ENCODE peak calls at places on chromosomes 7 and 10, in six cellular contexts. One of them, this sample, is unnamed.

GRCh38 chr10:125004571-125005311 is 62.8 kb downstream of the ZRANB1 start:
- DNase-seq in K562: no peak
- DNase-seq in endothelial cell of umbilical vein: no peak
- DNase-seq in A549: no peak
- DNase-seq in GM12878: no peak
- DNase-seq in HepG2: no peak
- DNase-seq in this sample: no peak

GRCh38 chr10:128018236-128018635 is 108.0 kb downstream of the MKI67 start:
- DNase-seq in K562: no peak
- DNase-seq in endothelial cell of umbilical vein: peak
- DNase-seq in A549: no peak
- DNase-seq in GM12878: no peak
- DNase-seq in HepG2: no peak
- DNase-seq in this sample: no peak

GRCh38 chr10:43461950-43462349 is 25.0 kb downstream of the ZNF487 start:
- DNase-seq in K562: peak
- DNase-seq in endothelial cell of umbilical vein: peak
- DNase-seq in A549: peak
- DNase-seq in GM12878: no peak
- DNase-seq in HepG2: peak
- DNase-seq in this sample: peak

GRCh38 chr10:132962623-132963429 is 20.5 kb upstream of the CFAP46 start:
- DNase-seq in K562: no peak
- DNase-seq in endothelial cell of umbilical vein: no peak
- DNase-seq in A549: no peak
- DNase-seq in GM12878: no peak
- DNase-seq in HepG2: no peak
- DNase-seq in this sample: no peak

GRCh38 chr7:26549281-26549943 is 257.8 kb downstream of the SNX10 start:
- DNase-seq in K562: no peak
- DNase-seq in endothelial cell of umbilical vein: peak
- DNase-seq in A549: no peak
- DNase-seq in GM12878: no peak
- DNase-seq in HepG2: no peak
- DNase-seq in this sample: peak

GRCh38 chr7:97024209-97025129 is at the start of gene DLX5:
- DNase-seq in K562: no peak
- DNase-seq in endothelial cell of umbilical vein: no peak
- DNase-seq in A549: no peak
- DNase-seq in GM12878: no peak
- DNase-seq in HepG2: peak
- DNase-seq in this sample: no peak

GRCh38 chr10:77877461-77878344 is 48.9 kb downstream of the DLG5 start:
- DNase-seq in K562: no peak
- DNase-seq in endothelial cell of umbilical vein: peak
- DNase-seq in A549: no peak
- DNase-seq in GM12878: peak
- DNase-seq in HepG2: no peak
- DNase-seq in this sample: peak

GRCh38 chr7:16233519-16233918 is 187.8 kb downstream of the CRPPA start:
- DNase-seq in K562: no peak
- DNase-seq in endothelial cell of umbilical vein: no peak
- DNase-seq in A549: no peak
- DNase-seq in GM12878: no peak
- DNase-seq in HepG2: no peak
- DNase-seq in this sample: no peak

GRCh38 chr10:10811562-10811961 is 206.1 kb upstream of the CELF2 start:
- DNase-seq in K562: no peak
- DNase-seq in endothelial cell of umbilical vein: no peak
- DNase-seq in A549: no peak
- DNase-seq in GM12878: no peak
- DNase-seq in HepG2: no peak
- DNase-seq in this sample: no peak

GRCh38 chr10:43155716-43156115 is 17.5 kb downstream of the CSGALNACT2 start:
- DNase-seq in K562: no peak
- DNase-seq in endothelial cell of umbilical vein: no peak
- DNase-seq in A549: no peak
- DNase-seq in GM12878: no peak
- DNase-seq in HepG2: no peak
- DNase-seq in this sample: no peak

GRCh38 chr10:80581469-80581835 is 43.8 kb downstream of the SH2D4B start:
- DNase-seq in K562: no peak
- DNase-seq in endothelial cell of umbilical vein: no peak
- DNase-seq in A549: no peak
- DNase-seq in GM12878: no peak
- DNase-seq in HepG2: no peak
- DNase-seq in this sample: no peak

GRCh38 chr7:28981282-28981555 is 23.1 kb upstream of the TRIL start:
- DNase-seq in K562: no peak
- DNase-seq in endothelial cell of umbilical vein: no peak
- DNase-seq in A549: no peak
- DNase-seq in GM12878: no peak
- DNase-seq in HepG2: no peak
- DNase-seq in this sample: no peak

GRCh38 chr7:18429547-18429946 is 66.0 kb upstream of the HDAC9 start:
- DNase-seq in K562: no peak
- DNase-seq in endothelial cell of umbilical vein: peak
- DNase-seq in A549: no peak
- DNase-seq in GM12878: no peak
- DNase-seq in HepG2: no peak
- DNase-seq in this sample: no peak

GRCh38 chr10:24288581-24288980 is 79.6 kb downstream of the KIAA1217 start:
- DNase-seq in K562: no peak
- DNase-seq in endothelial cell of umbilical vein: no peak
- DNase-seq in A549: no peak
- DNase-seq in GM12878: no peak
- DNase-seq in HepG2: no peak
- DNase-seq in this sample: no peak

GRCh38 chr10:79944428-79945395 is 4.2 kb downstream of the SFTPD start:
- DNase-seq in K562: no peak
- DNase-seq in endothelial cell of umbilical vein: no peak
- DNase-seq in A549: no peak
- DNase-seq in GM12878: no peak
- DNase-seq in HepG2: no peak
- DNase-seq in this sample: no peak

GRCh38 chr7:44561962-44562621 is 11.6 kb downstream of the DDX56 start:
- DNase-seq in K562: peak
- DNase-seq in endothelial cell of umbilical vein: no peak
- DNase-seq in A549: peak
- DNase-seq in GM12878: no peak
- DNase-seq in HepG2: peak
- DNase-seq in this sample: no peak

GRCh38 chr10:28087675-28088351 is 88.9 kb upstream of the ODAD2 start:
- DNase-seq in K562: no peak
- DNase-seq in endothelial cell of umbilical vein: peak
- DNase-seq in A549: no peak
- DNase-seq in GM12878: no peak
- DNase-seq in HepG2: no peak
- DNase-seq in this sample: peak

GRCh38 chr10:103737735-103738367 is 117.5 kb downstream of the SH3PXD2A start:
- DNase-seq in K562: no peak
- DNase-seq in endothelial cell of umbilical vein: no peak
- DNase-seq in A549: no peak
- DNase-seq in GM12878: no peak
- DNase-seq in HepG2: no peak
- DNase-seq in this sample: no peak

GRCh38 chr7:95469850-95470249 is 15.9 kb upstream of the ASB4 start:
- DNase-seq in K562: no peak
- DNase-seq in endothelial cell of umbilical vein: no peak
- DNase-seq in A549: no peak
- DNase-seq in GM12878: no peak
- DNase-seq in HepG2: peak
- DNase-seq in this sample: no peak

GRCh38 chr10:65518379-65518778 is 1407.5 kb upstream of the LRRTM3 start:
- DNase-seq in K562: no peak
- DNase-seq in endothelial cell of umbilical vein: peak
- DNase-seq in A549: no peak
- DNase-seq in GM12878: no peak
- DNase-seq in HepG2: peak
- DNase-seq in this sample: no peak

GRCh38 chr10:92573091-92573797 is 649 bp downstream of the IDE start:
- DNase-seq in K562: peak
- DNase-seq in endothelial cell of umbilical vein: peak
- DNase-seq in A549: peak
- DNase-seq in GM12878: no peak
- DNase-seq in HepG2: no peak
- DNase-seq in this sample: peak

GRCh38 chr7:128918266-128918665 is 7.8 kb upstream of the KCP start:
- DNase-seq in K562: no peak
- DNase-seq in endothelial cell of umbilical vein: no peak
- DNase-seq in A549: no peak
- DNase-seq in GM12878: no peak
- DNase-seq in HepG2: no peak
- DNase-seq in this sample: no peak

GRCh38 chr7:153832160-153832559 is 220.0 kb upstream of the DPP6 start:
- DNase-seq in K562: peak
- DNase-seq in endothelial cell of umbilical vein: no peak
- DNase-seq in A549: no peak
- DNase-seq in GM12878: no peak
- DNase-seq in HepG2: peak
- DNase-seq in this sample: peak

GRCh38 chr10:44854693-44855350 is 56.3 kb upstream of the TMEM72 start:
- DNase-seq in K562: no peak
- DNase-seq in endothelial cell of umbilical vein: no peak
- DNase-seq in A549: no peak
- DNase-seq in GM12878: no peak
- DNase-seq in HepG2: no peak
- DNase-seq in this sample: no peak

GRCh38 chr7:41702635-41703371 is at the start of gene INHBA:
- DNase-seq in K562: no peak
- DNase-seq in endothelial cell of umbilical vein: peak
- DNase-seq in A549: no peak
- DNase-seq in GM12878: no peak
- DNase-seq in HepG2: no peak
- DNase-seq in this sample: no peak

GRCh38 chr7:156156734-156157408 is 344.6 kb upstream of the SHH start:
- DNase-seq in K562: peak
- DNase-seq in endothelial cell of umbilical vein: no peak
- DNase-seq in A549: peak
- DNase-seq in GM12878: no peak
- DNase-seq in HepG2: peak
- DNase-seq in this sample: peak

GRCh38 chr10:43292745-43293676 is 26.1 kb upstream of the RASGEF1A start:
- DNase-seq in K562: peak
- DNase-seq in endothelial cell of umbilical vein: peak
- DNase-seq in A549: peak
- DNase-seq in GM12878: no peak
- DNase-seq in HepG2: peak
- DNase-seq in this sample: peak

GRCh38 chr7:80705164-80705781 is 66.8 kb downstream of the CD36 start:
- DNase-seq in K562: no peak
- DNase-seq in endothelial cell of umbilical vein: no peak
- DNase-seq in A549: no peak
- DNase-seq in GM12878: no peak
- DNase-seq in HepG2: no peak
- DNase-seq in this sample: no peak

GRCh38 chr7:137302075-137302474 is 41.5 kb downstream of the PTN start:
- DNase-seq in K562: no peak
- DNase-seq in endothelial cell of umbilical vein: no peak
- DNase-seq in A549: no peak
- DNase-seq in GM12878: no peak
- DNase-seq in HepG2: no peak
- DNase-seq in this sample: no peak

GRCh38 chr10:110220383-110220782 is 13.0 kb downstream of the MXI1 start:
- DNase-seq in K562: no peak
- DNase-seq in endothelial cell of umbilical vein: no peak
- DNase-seq in A549: no peak
- DNase-seq in GM12878: no peak
- DNase-seq in HepG2: no peak
- DNase-seq in this sample: no peak

GRCh38 chr7:9955138-9955537 is 1018.5 kb upstream of the PHF14 start:
- DNase-seq in K562: no peak
- DNase-seq in endothelial cell of umbilical vein: no peak
- DNase-seq in A549: no peak
- DNase-seq in GM12878: no peak
- DNase-seq in HepG2: no peak
- DNase-seq in this sample: no peak
- H3K4me3 ChIP-seq in K562: no peak
- H3K4me3 ChIP-seq in endothelial cell of umbilical vein: no peak
- H3K4me3 ChIP-seq in A549: no peak
- H3K4me3 ChIP-seq in GM12878: no peak
- H3K4me3 ChIP-seq in HepG2: no peak
- H3K4me3 ChIP-seq in this sample: no peak

GRCh38 chr10:62047240-62047897 is 145.9 kb downstream of the ARID5B start:
- DNase-seq in K562: no peak
- DNase-seq in endothelial cell of umbilical vein: no peak
- DNase-seq in A549: no peak
- DNase-seq in GM12878: no peak
- DNase-seq in HepG2: no peak
- DNase-seq in this sample: no peak
- TF ChIP-seq MYC in K562: no peak
- TF ChIP-seq MYC in endothelial cell of umbilical vein: no peak
- TF ChIP-seq MYC in A549: no peak
- TF ChIP-seq MYC in GM12878: no peak
- TF ChIP-seq MYC in HepG2: no peak
- TF ChIP-seq MYC in this sample: no peak

GRCh38 chr7:56062382-56062781 is 1.7 kb upstream of the SUMF2 start:
- DNase-seq in K562: peak
- DNase-seq in endothelial cell of umbilical vein: peak
- DNase-seq in A549: no peak
- DNase-seq in GM12878: no peak
- DNase-seq in HepG2: peak
- DNase-seq in this sample: peak

GRCh38 chr7:56063882-56064625 is at the start of gene SUMF2:
- DNase-seq in K562: peak
- DNase-seq in endothelial cell of umbilical vein: peak
- DNase-seq in A549: peak
- DNase-seq in GM12878: peak
- DNase-seq in HepG2: peak
- DNase-seq in this sample: peak

GRCh38 chr7:56063500-56063881 is 595 bp upstream of the SUMF2 start:
- DNase-seq in K562: no peak
- DNase-seq in endothelial cell of umbilical vein: no peak
- DNase-seq in A549: no peak
- DNase-seq in GM12878: no peak
- DNase-seq in HepG2: peak
- DNase-seq in this sample: no peak
- H3K4me3 ChIP-seq in K562: peak
- H3K4me3 ChIP-seq in endothelial cell of umbilical vein: no peak
- H3K4me3 ChIP-seq in A549: no peak
- H3K4me3 ChIP-seq in GM12878: peak
- H3K4me3 ChIP-seq in HepG2: no peak
- H3K4me3 ChIP-seq in this sample: peak

DNA sequence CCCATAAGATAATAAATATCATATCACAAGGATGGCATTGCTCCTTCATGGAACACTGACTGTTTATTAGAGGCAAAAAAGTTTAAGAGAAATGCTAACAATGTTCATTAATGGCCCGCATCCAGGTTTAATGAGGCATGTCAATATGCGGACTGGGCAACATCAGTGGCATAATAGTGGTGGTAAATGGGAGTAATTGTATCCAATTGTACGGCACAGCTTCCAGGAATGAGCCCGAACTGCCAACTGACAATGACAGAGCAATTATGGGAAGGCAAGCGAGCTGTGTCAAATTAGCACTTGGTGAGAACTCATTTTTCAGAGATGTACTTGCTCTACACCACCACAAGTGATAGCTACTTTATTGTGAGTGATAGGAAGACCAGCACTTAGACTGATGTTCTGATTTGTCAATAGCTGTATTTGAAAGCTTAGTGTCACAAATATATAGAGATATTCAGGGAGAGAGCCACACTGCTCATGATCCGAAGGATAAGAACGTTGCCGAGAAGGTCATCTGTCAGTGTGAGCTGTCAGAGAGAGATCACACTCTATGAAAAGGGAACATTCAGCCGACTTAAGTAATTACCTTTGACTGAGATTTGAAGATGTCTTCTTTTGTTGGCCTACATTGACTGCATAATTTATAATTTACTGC is 322.8 kb downstream of the TFEC start:
- DNase-seq in K562: no peak
- DNase-seq in endothelial cell of umbilical vein: no peak
- DNase-seq in A549: no peak
- DNase-seq in GM12878: no peak
- DNase-seq in HepG2: no peak
- DNase-seq in this sample: no peak
- TF ChIP-seq MYC in K562: no peak
- TF ChIP-seq MYC in endothelial cell of umbilical vein: no peak
- TF ChIP-seq MYC in A549: no peak
- TF ChIP-seq MYC in GM12878: no peak
- TF ChIP-seq MYC in HepG2: no peak
- TF ChIP-seq MYC in this sample: no peak